ENCODE peak calls at places on chromosomes 11 and 22, in five cellular contexts. V is astrocyte of the cerebellum; X is globus pallidus; O is stimulated activated CD4-positive, alpha-beta T cell treated with anti-CD3 and anti-CD28 coated beads, Interleukin-1b, Interleukin-23, amount 100 ng/mL, for 1 hour; K is neural crest cell. P is an unnamed sample.

GRCh38 chr22:18096823-18097222 is 13.8 kb upstream of the TUBA8 start:
- DNase-seq in V (no peak), X (no peak), O (no peak), K (no peak), P (no peak)

GRCh38 chr22:35330258-35330861 is 30.7 kb downstream of the TOM1 start:
- DNase-seq in V (peak), X (no peak), O (no peak), K (no peak), P (peak)

GRCh38 chr11:59145534-59145933 is 2.9 kb downstream of the FAM111A start:
- DNase-seq in V (no peak), X (no peak), O (no peak), K (no peak), P (peak)

GRCh38 chr22:32218470-32218869 is 13.6 kb upstream of the RFPL2 start:
- DNase-seq in V (no peak), X (no peak), O (no peak), K (no peak), P (no peak)

GRCh38 chr11:17696741-17697140 is 22.6 kb upstream of the MYOD1 start:
- DNase-seq in V (no peak), X (no peak), O (no peak), K (no peak), P (no peak)

GRCh38 chr11:34987617-34988016 is 71.2 kb downstream of the PDHX start:
- DNase-seq in V (no peak), X (no peak), O (no peak), K (no peak), P (no peak)

GRCh38 chr11:45939836-45940235 is 17.4 kb downstream of the LARGE2 start:
- DNase-seq in V (no peak), X (no peak), O (no peak), K (no peak), P (peak)

GRCh38 chr11:89175796-89176195 is 1.9 kb upstream of the TYR start:
- DNase-seq in V (no peak), X (no peak), O (no peak), K (no peak), P (no peak)

GRCh38 chr11:88603499-88603898 is 266.0 kb upstream of the CTSC start:
- DNase-seq in V (peak), X (no peak), O (no peak), K (no peak), P (no peak)

GRCh38 chr22:42648368-42649260 is 578 bp downstream of the CYB5R3 start:
- DNase-seq in V (no peak), X (peak), O (no peak), K (no peak), P (no peak)

GRCh38 chr11:7571640-7572000 is 57.8 kb downstream of the PPFIBP2 start:
- DNase-seq in V (peak), X (peak), O (no peak), K (peak), P (peak)

GRCh38 chr11:13984616-13985474 is 22.3 kb downstream of the SPON1 start:
- DNase-seq in V (no peak), X (no peak), O (no peak), K (no peak), P (no peak)

GRCh38 chr11:85893378-85893777 is 38.2 kb downstream of the CCDC83 start:
- DNase-seq in V (no peak), X (no peak), O (no peak), K (no peak), P (no peak)

GRCh38 chr11:56271092-56271491 is 2.9 kb upstream of the OR5T1 start:
- DNase-seq in V (no peak), X (no peak), O (no peak), K (no peak), P (no peak)

GRCh38 chr22:30267382-30268302 is 991 bp upstream of the OSM start:
- DNase-seq in V (no peak), X (no peak), O (no peak), K (no peak), P (no peak)

GRCh38 chr11:62336949-62337681 is at the start of gene ASRGL1:
- DNase-seq in V (peak), X (peak), O (peak), K (peak), P (peak)

GRCh38 chr11:75174781-75175370 is 24.0 kb downstream of the SLCO2B1 start:
- DNase-seq in V (no peak), X (peak), O (no peak), K (no peak), P (no peak)

GRCh38 chr11:118878187-118878586 is 5.5 kb upstream of the CXCR5 start:
- DNase-seq in V (no peak), X (no peak), O (no peak), K (no peak), P (no peak)

GRCh38 chr11:113730887-113731726 is 25.0 kb upstream of the TMPRSS5 start:
- DNase-seq in V (peak), X (peak), O (no peak), K (peak), P (peak)

GRCh38 chr11:109644158-109644557 is 222.2 kb downstream of the C11orf87 start:
- DNase-seq in V (peak), X (peak), O (no peak), K (no peak), P (no peak)

GRCh38 chr11:2214527-2215229 is 43.1 kb upstream of the TH start:
- DNase-seq in V (no peak), X (no peak), O (no peak), K (no peak), P (no peak)

GRCh38 chr11:3905080-3905953 is 49.9 kb downstream of the STIM1 start:
- DNase-seq in V (no peak), X (no peak), O (peak), K (no peak), P (peak)

GRCh38 chr11:47394322-47395224 is 13.8 kb upstream of the SLC39A13 start:
- DNase-seq in V (no peak), X (no peak), O (peak), K (no peak), P (no peak)

GRCh38 chr22:36234211-36234610 is 5.1 kb downstream of the APOL2 start:
- DNase-seq in V (no peak), X (no peak), O (no peak), K (no peak), P (no peak)

GRCh38 chr11:46300270-46300669 is 22.8 kb downstream of the CREB3L1 start:
- DNase-seq in V (no peak), X (no peak), O (no peak), K (no peak), P (no peak)

GRCh38 chr11:63978551-63979235 is 4.3 kb downstream of the COX8A start:
- DNase-seq in V (no peak), X (no peak), O (no peak), K (no peak), P (no peak)

GRCh38 chr11:47991266-47991830 is 11.0 kb downstream of the PTPRJ start:
- DNase-seq in V (no peak), X (no peak), O (no peak), K (no peak), P (peak)

GRCh38 chr22:38017272-38017920 is 33.0 kb upstream of the SOX10 start:
- DNase-seq in V (no peak), X (peak), O (no peak), K (no peak), P (peak)

GRCh38 chr11:134047586-134047999 is 21.3 kb upstream of the JAM3 start:
- DNase-seq in V (no peak), X (no peak), O (no peak), K (no peak), P (no peak)

GRCh38 chr11:119696378-119697157 is 32.4 kb downstream of the NECTIN1 start:
- DNase-seq in V (no peak), X (no peak), O (no peak), K (no peak), P (no peak)

GRCh38 chr11:22340803-22341581 is 2.8 kb downstream of the SLC17A6 start:
- DNase-seq in V (no peak), X (no peak), O (no peak), K (no peak), P (no peak)

GRCh38 chr11:66336234-66337102 is at the start of gene RIN1:
- DNase-seq in V (peak), X (peak), O (no peak), K (no peak), P (peak)

GRCh38 chr11:106714179-106714578 is 304.1 kb downstream of the GUCY1A2 start:
- DNase-seq in V (no peak), X (no peak), O (no peak), K (no peak), P (no peak)

GRCh38 chr11:65304613-65305012 is 10.1 kb upstream of the CDC42EP2 start:
- DNase-seq in V (no peak), X (no peak), O (no peak), K (no peak), P (no peak)

GRCh38 chr11:65277878-65278277 is 16.1 kb downstream of the POLA2 start:
- DNase-seq in V (no peak), X (no peak), O (no peak), K (no peak), P (no peak)

GRCh38 chr22:48217596-48217995 is 1455.1 kb downstream of the TBC1D22A start:
- DNase-seq in V (no peak), X (no peak), O (no peak), K (no peak), P (no peak)

GRCh38 chr22:23831261-23831660 is 7.5 kb downstream of the DERL3 start:
- DNase-seq in V (no peak), X (no peak), O (no peak), K (no peak), P (no peak)